ENCODE peak calls at places on chromosomes 2 and 18, in nine cellular contexts. J is PC-3, I is hepatocyte, K is A549, Y is H1, N is thoracic aorta, Q is fibroblast of lung, F is psoas muscle, G is spleen. V is an unnamed sample.

GRCh38 chr18:24112874-24113615 is 25.8 kb upstream of the CABYR start:
- DNase-seq in J (peak; percentile 84), Q (peak; percentile 67), I (peak; percentile 77), K (peak; percentile 30), N (no peak), Y (no peak), F (no peak), G (no peak), V (no peak)

GRCh38 chr2:105410554-105410953 is 11.7 kb upstream of the FHL2 start:
- DNase-seq in N (no peak), K (no peak), I (no peak), F (no peak), Q (peak; percentile 98), G (no peak), Y (no peak), J (peak; percentile 51), V (no peak)

GRCh38 chr18:13022644-13023043 is 31.5 kb downstream of the CEP192 start:
- DNase-seq in I (no peak), J (no peak), Q (no peak), G (no peak), F (no peak), K (no peak), Y (no peak), N (no peak), V (no peak)

GRCh38 chr18:79454034-79454735 is 58.5 kb downstream of the NFATC1 start:
- DNase-seq in N (no peak), G (no peak), F (no peak), K (no peak), Y (no peak), J (no peak), I (no peak), Q (peak; percentile 69), V (no peak)

GRCh38 chr2:127811397-127811860 is 458 bp upstream of the WDR33 start:
- DNase-seq in I (no peak), G (peak; percentile 88), J (no peak), F (no peak), Y (no peak), Q (no peak), N (no peak), K (peak; percentile 29), V (no peak)

GRCh38 chr2:218777276-218777990 is 4.5 kb upstream of the CYP27A1 start:
- DNase-seq in G (no peak), I (peak; percentile 30), K (no peak), Y (no peak), F (no peak), J (peak; percentile 20), N (no peak), Q (no peak), V (no peak)

GRCh38 chr18:78639597-78639950 is 340.0 kb upstream of the SALL3 start:
- DNase-seq in Y (no peak), F (no peak), G (no peak), I (no peak), J (no peak), Q (no peak), K (no peak), N (no peak), V (no peak)

GRCh38 chr2:56531668-56532420 is 348.1 kb downstream of the CCDC85A start:
- DNase-seq in Q (peak; percentile 51), I (no peak), F (no peak), Y (no peak), N (no peak), K (no peak), G (no peak), J (peak; percentile 27), V (no peak)

GRCh38 chr2:84807063-84807485 is 73.8 kb downstream of the TRABD2A start:
- DNase-seq in K (peak; percentile 53), N (no peak), I (peak; percentile 54), Y (no peak), F (no peak), Q (peak; percentile 99), J (peak; percentile 95), G (no peak), V (no peak)

GRCh38 chr2:240620859-240621258 is 4.4 kb upstream of the GPR35 start:
- DNase-seq in F (no peak), Q (no peak), G (no peak), K (no peak), J (no peak), I (no peak), N (no peak), Y (no peak), V (no peak)

GRCh38 chr2:17877811-17878221 is 651 bp upstream of the KCNS3 start:
- DNase-seq in Q (peak; percentile 19), F (no peak), I (peak; percentile 32), K (no peak), G (no peak), N (no peak), J (no peak), Y (no peak), V (no peak)

GRCh38 chr2:455046-455705 is 167.3 kb upstream of the ALKAL2 start:
- DNase-seq in N (no peak), K (no peak), F (no peak), G (peak; percentile 81), Q (no peak), Y (no peak), J (no peak), I (no peak), V (no peak)

GRCh38 chr2:240386321-240386720 is 49.1 kb upstream of the GPC1 start:
- DNase-seq in I (peak; percentile 57), G (peak; percentile 58), Y (no peak), K (no peak), N (no peak), J (no peak), F (peak; percentile 7), Q (no peak), V (peak; percentile 41)

GRCh38 chr18:1665064-1665463 is 760.4 kb downstream of the ADCYAP1 start:
- DNase-seq in G (no peak), N (no peak), J (no peak), Y (no peak), K (no peak), I (no peak), F (no peak), Q (no peak), V (no peak)

GRCh38 chr2:138716183-138716582 is 64.0 kb downstream of the NXPH2 start:
- DNase-seq in K (no peak), N (no peak), Q (no peak), G (no peak), Y (no peak), I (no peak), F (no peak), J (peak; percentile 43), V (no peak)

GRCh38 chr2:232235206-232235605 is 143.3 kb upstream of the ALPP start:
- DNase-seq in Y (no peak), J (peak; percentile 5), Q (no peak), N (no peak), I (no peak), K (no peak), F (no peak), G (no peak), V (no peak)
- H3K4me1 ChIP-seq in Y (peaks cover 11% of the 10 kb centered on the region), J (peaks cover 43% of the 10 kb centered on the region), Q (no peaks in the 10 kb centered on the region), N (no peaks in the 10 kb centered on the region), I (no peaks in the 10 kb centered on the region), K (peaks cover 22% of the 10 kb centered on the region), F (peaks cover 16% of the 10 kb centered on the region), G (no peaks in the 10 kb centered on the region), V (peaks cover 9% of the 10 kb centered on the region)

DNA sequence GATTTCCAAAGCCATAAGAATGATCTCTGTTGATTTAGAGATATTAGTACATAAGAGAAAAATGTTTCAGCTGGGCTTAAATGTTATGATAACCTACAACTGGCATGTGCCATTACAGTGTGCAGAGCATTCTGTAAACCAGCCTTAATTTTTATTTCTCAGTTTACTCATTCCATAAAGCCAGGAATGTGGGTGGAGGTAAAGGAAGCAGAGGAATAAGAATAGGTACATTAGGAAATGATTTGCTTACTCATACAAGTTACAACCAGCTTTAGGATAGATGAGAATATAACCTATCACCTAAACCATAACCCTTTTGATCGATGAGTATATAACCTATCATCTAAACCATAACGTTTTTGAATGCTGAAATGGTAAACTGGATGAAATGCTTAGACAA is 1394.7 kb upstream of the ACVR2A start:
- DNase-seq in J (peak; percentile 71), F (no peak), I (no peak), Y (no peak), N (no peak), Q (no peak), K (no peak), G (no peak), V (no peak)
- H3K4me3 ChIP-seq in J (no peak overlapping the region), F (no peak overlapping the region), I (no peak overlapping the region), Y (no peak overlapping the region), N (no peak overlapping the region), Q (no peak overlapping the region), K (no peak overlapping the region), G (no peak overlapping the region), V (no peak overlapping the region)

GRCh38 chr2:196657332-196657731 is 17.8 kb downstream of the CCDC150 start:
- DNase-seq in Y (no peak), F (no peak), I (no peak), K (no peak), G (no peak), Q (no peak), N (no peak), J (no peak), V (no peak)

GRCh38 chr2:196653843-196654242 is 14.3 kb downstream of the CCDC150 start:
- DNase-seq in F (no peak), G (no peak), K (no peak), N (no peak), J (no peak), I (no peak), Q (no peak), Y (no peak), V (no peak)

GRCh38 chr2:196649202-196649601 is 9.7 kb downstream of the CCDC150 start:
- DNase-seq in G (no peak), I (no peak), K (no peak), Y (no peak), J (no peak), Q (no peak), N (no peak), F (no peak), V (no peak)

GRCh38 chr2:196651387-196652094 is 12.0 kb downstream of the CCDC150 start:
- DNase-seq in I (no peak), K (no peak), G (no peak), F (no peak), N (no peak), Q (no peak), J (no peak), Y (no peak), V (no peak)

GRCh38 chr2:196652869-196653268 is 13.4 kb downstream of the CCDC150 start:
- DNase-seq in I (no peak), Q (no peak), G (no peak), N (no peak), K (no peak), J (no peak), Y (no peak), F (no peak), V (no peak)
- H3K9me3 ChIP-seq in I (peaks cover 5% of the 10 kb centered on the region), Q (no peaks in the 10 kb centered on the region), G (peaks cover 10% of the 10 kb centered on the region), N (peaks cover 28% of the 10 kb centered on the region), K (peaks cover 49% of the 10 kb centered on the region), J (peaks cover 32% of the 10 kb centered on the region), Y (peaks cover 52% of the 10 kb centered on the region), F (peaks cover 33% of the 10 kb centered on the region), V (peaks cover 38% of the 10 kb centered on the region)

DNA sequence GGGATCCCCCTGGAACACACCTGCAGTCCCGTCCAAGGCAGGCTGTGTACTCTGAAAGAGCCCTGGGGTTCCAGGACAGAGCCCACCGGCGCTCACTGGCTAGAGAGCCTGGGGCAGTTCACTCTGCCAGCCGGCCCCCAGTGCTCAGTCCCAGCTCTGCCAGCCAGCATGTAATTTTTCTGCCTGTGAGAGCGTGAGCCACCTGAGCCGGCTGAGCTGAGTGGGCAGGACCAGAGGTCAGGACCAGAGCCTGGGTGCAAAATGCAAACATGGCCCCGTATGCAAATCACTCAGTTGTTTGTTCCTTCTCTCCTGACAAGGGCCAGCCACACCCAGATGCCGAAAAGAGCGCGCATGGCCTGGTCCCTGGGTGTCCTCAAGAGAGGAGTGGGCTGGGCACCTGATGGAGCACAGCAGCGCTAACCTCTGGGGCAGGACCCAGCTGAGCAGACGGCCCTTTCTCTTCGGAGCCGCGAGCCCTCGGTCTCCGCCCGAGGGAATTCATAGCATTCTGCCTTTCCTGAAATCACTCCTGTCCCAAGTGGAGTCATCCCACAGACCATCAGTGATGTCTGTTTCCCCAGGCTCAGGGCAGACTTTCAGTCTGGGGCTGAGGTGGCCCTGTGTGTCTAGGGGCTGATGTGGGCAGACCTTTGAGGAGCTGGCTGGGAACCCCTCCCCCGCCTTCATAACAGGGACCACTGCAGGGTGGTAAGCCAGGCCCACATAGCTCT is 36.5 kb upstream of the PTMA start:
- DNase-seq in I (no peak), K (no peak), G (peak; percentile 91), F (no peak), Q (no peak), Y (no peak), N (no peak), J (no peak), V (peak; percentile 77)
- H3K4me1 ChIP-seq in I (peaks cover 49% of the 10 kb centered on the region), K (peaks cover 53% of the 10 kb centered on the region), G (peaks cover 78% of the 10 kb centered on the region), F (peaks cover 22% of the 10 kb centered on the region), Q (peaks cover 13% of the 10 kb centered on the region), Y (no peaks in the 10 kb centered on the region), N (peaks cover 19% of the 10 kb centered on the region), J (peaks cover 15% of the 10 kb centered on the region), V (peaks cover 58% of the 10 kb centered on the region)